ENCODE peak calls at places on chromosomes 2 and 18, in eight cellular contexts. One of them, this sample, is unnamed.
A peak's percentile ranks its signal among the peaks of the same experiment; 100 is the strongest.

GRCh38 chr2:145751634-145752033 is 1231.7 kb upstream of the ZEB2 start:
- DNase-seq in choroid plexus epithelial cell: peak; percentile 79
- DNase-seq in iris pigment epithelial cell: peak; percentile 74
- DNase-seq in osteoblast: no peak
- DNase-seq in activated CD8-positive, alpha-beta memory T cell treated with anti-CD3 and anti-CD28 coated beads, Interleukin-2, amount 50 U/mL, for 48 hours: no peak
- DNase-seq in CD8-positive, alpha-beta memory T cell: no peak
- DNase-seq in left cardiac atrium: no peak
- DNase-seq in C1 segment of cervical spinal cord: no peak
- DNase-seq in this sample: peak; percentile 17

GRCh38 chr2:220198911-220199310 is 571.5 kb downstream of the SLC4A3 start:
- DNase-seq in choroid plexus epithelial cell: peak; percentile 91
- DNase-seq in iris pigment epithelial cell: peak; percentile 93
- DNase-seq in osteoblast: peak; percentile 89
- DNase-seq in activated CD8-positive, alpha-beta memory T cell treated with anti-CD3 and anti-CD28 coated beads, Interleukin-2, amount 50 U/mL, for 48 hours: no peak
- DNase-seq in CD8-positive, alpha-beta memory T cell: no peak
- DNase-seq in left cardiac atrium: no peak
- DNase-seq in C1 segment of cervical spinal cord: no peak
- DNase-seq in this sample: no peak

GRCh38 chr2:43225788-43226557 is 433 bp downstream of the ZFP36L2 start:
- DNase-seq in choroid plexus epithelial cell: peak; percentile 84
- DNase-seq in iris pigment epithelial cell: peak; percentile 77
- DNase-seq in osteoblast: peak; percentile 97
- DNase-seq in activated CD8-positive, alpha-beta memory T cell treated with anti-CD3 and anti-CD28 coated beads, Interleukin-2, amount 50 U/mL, for 48 hours: peak; percentile 88
- DNase-seq in CD8-positive, alpha-beta memory T cell: peak; percentile 50
- DNase-seq in left cardiac atrium: peak; percentile 80
- DNase-seq in C1 segment of cervical spinal cord: peak; percentile 73
- DNase-seq in this sample: peak; percentile 83

GRCh38 chr18:25650201-25650941 is 298.4 kb upstream of the ZNF521 start:
- DNase-seq in choroid plexus epithelial cell: peak; percentile 96
- DNase-seq in iris pigment epithelial cell: peak; percentile 97
- DNase-seq in osteoblast: peak; percentile 51
- DNase-seq in activated CD8-positive, alpha-beta memory T cell treated with anti-CD3 and anti-CD28 coated beads, Interleukin-2, amount 50 U/mL, for 48 hours: no peak
- DNase-seq in CD8-positive, alpha-beta memory T cell: no peak
- DNase-seq in left cardiac atrium: no peak
- DNase-seq in C1 segment of cervical spinal cord: no peak
- DNase-seq in this sample: no peak

GRCh38 chr2:36482576-36483214 is 115.3 kb downstream of the FEZ2 start:
- DNase-seq in choroid plexus epithelial cell: peak; percentile 93
- DNase-seq in iris pigment epithelial cell: peak; percentile 96
- DNase-seq in osteoblast: no peak
- DNase-seq in activated CD8-positive, alpha-beta memory T cell treated with anti-CD3 and anti-CD28 coated beads, Interleukin-2, amount 50 U/mL, for 48 hours: no peak
- DNase-seq in CD8-positive, alpha-beta memory T cell: no peak
- DNase-seq in left cardiac atrium: no peak
- DNase-seq in C1 segment of cervical spinal cord: no peak
- DNase-seq in this sample: no peak

GRCh38 chr2:214591359-214591758 is 180.5 kb downstream of the VWC2L start:
- DNase-seq in choroid plexus epithelial cell: peak; percentile 71
- DNase-seq in iris pigment epithelial cell: no peak
- DNase-seq in osteoblast: no peak
- DNase-seq in activated CD8-positive, alpha-beta memory T cell treated with anti-CD3 and anti-CD28 coated beads, Interleukin-2, amount 50 U/mL, for 48 hours: no peak
- DNase-seq in CD8-positive, alpha-beta memory T cell: no peak
- DNase-seq in left cardiac atrium: no peak
- DNase-seq in C1 segment of cervical spinal cord: no peak
- DNase-seq in this sample: no peak

GRCh38 chr2:118641711-118642110 is 205.7 kb downstream of the EN1 start:
- DNase-seq in choroid plexus epithelial cell: no peak
- DNase-seq in iris pigment epithelial cell: no peak
- DNase-seq in osteoblast: no peak
- DNase-seq in activated CD8-positive, alpha-beta memory T cell treated with anti-CD3 and anti-CD28 coated beads, Interleukin-2, amount 50 U/mL, for 48 hours: no peak
- DNase-seq in CD8-positive, alpha-beta memory T cell: no peak
- DNase-seq in left cardiac atrium: no peak
- DNase-seq in C1 segment of cervical spinal cord: no peak
- DNase-seq in this sample: no peak

GRCh38 chr2:105701042-105701441 is 43.7 kb upstream of the NCK2 start:
- DNase-seq in choroid plexus epithelial cell: no peak
- DNase-seq in iris pigment epithelial cell: no peak
- DNase-seq in osteoblast: no peak
- DNase-seq in activated CD8-positive, alpha-beta memory T cell treated with anti-CD3 and anti-CD28 coated beads, Interleukin-2, amount 50 U/mL, for 48 hours: no peak
- DNase-seq in CD8-positive, alpha-beta memory T cell: no peak
- DNase-seq in left cardiac atrium: no peak
- DNase-seq in C1 segment of cervical spinal cord: no peak
- DNase-seq in this sample: no peak

GRCh38 chr18:62898359-62898758 is 183.0 kb downstream of the PHLPP1 start:
- DNase-seq in choroid plexus epithelial cell: no peak
- DNase-seq in iris pigment epithelial cell: peak; percentile 37
- DNase-seq in osteoblast: no peak
- DNase-seq in activated CD8-positive, alpha-beta memory T cell treated with anti-CD3 and anti-CD28 coated beads, Interleukin-2, amount 50 U/mL, for 48 hours: no peak
- DNase-seq in CD8-positive, alpha-beta memory T cell: no peak
- DNase-seq in left cardiac atrium: no peak
- DNase-seq in C1 segment of cervical spinal cord: no peak
- DNase-seq in this sample: no peak

GRCh38 chr2:158297120-158297519 is 159.4 kb downstream of the CCDC148 start:
- DNase-seq in choroid plexus epithelial cell: no peak
- DNase-seq in iris pigment epithelial cell: no peak
- DNase-seq in osteoblast: no peak
- DNase-seq in activated CD8-positive, alpha-beta memory T cell treated with anti-CD3 and anti-CD28 coated beads, Interleukin-2, amount 50 U/mL, for 48 hours: no peak
- DNase-seq in CD8-positive, alpha-beta memory T cell: no peak
- DNase-seq in left cardiac atrium: no peak
- DNase-seq in C1 segment of cervical spinal cord: no peak
- DNase-seq in this sample: no peak

GRCh38 chr18:23283933-23284430 is 148.7 kb downstream of the CABLES1 start:
- DNase-seq in choroid plexus epithelial cell: peak; percentile 60
- DNase-seq in iris pigment epithelial cell: peak; percentile 61
- DNase-seq in osteoblast: no peak
- DNase-seq in activated CD8-positive, alpha-beta memory T cell treated with anti-CD3 and anti-CD28 coated beads, Interleukin-2, amount 50 U/mL, for 48 hours: no peak
- DNase-seq in CD8-positive, alpha-beta memory T cell: no peak
- DNase-seq in left cardiac atrium: no peak
- DNase-seq in C1 segment of cervical spinal cord: no peak
- DNase-seq in this sample: no peak

GRCh38 chr2:154439156-154439555 is 259.3 kb upstream of the KCNJ3 start:
- DNase-seq in choroid plexus epithelial cell: no peak
- DNase-seq in iris pigment epithelial cell: no peak
- DNase-seq in osteoblast: no peak
- DNase-seq in activated CD8-positive, alpha-beta memory T cell treated with anti-CD3 and anti-CD28 coated beads, Interleukin-2, amount 50 U/mL, for 48 hours: no peak
- DNase-seq in CD8-positive, alpha-beta memory T cell: no peak
- DNase-seq in left cardiac atrium: no peak
- DNase-seq in C1 segment of cervical spinal cord: no peak
- DNase-seq in this sample: no peak

GRCh38 chr18:60675801-60676200 is 303.2 kb upstream of the MC4R start:
- DNase-seq in choroid plexus epithelial cell: no peak
- DNase-seq in iris pigment epithelial cell: no peak
- DNase-seq in osteoblast: no peak
- DNase-seq in activated CD8-positive, alpha-beta memory T cell treated with anti-CD3 and anti-CD28 coated beads, Interleukin-2, amount 50 U/mL, for 48 hours: no peak
- DNase-seq in CD8-positive, alpha-beta memory T cell: no peak
- DNase-seq in left cardiac atrium: no peak
- DNase-seq in C1 segment of cervical spinal cord: no peak
- DNase-seq in this sample: peak; percentile 9

GRCh38 chr2:15861898-15862297 is 78.5 kb upstream of the MYCN start:
- DNase-seq in choroid plexus epithelial cell: no peak
- DNase-seq in iris pigment epithelial cell: no peak
- DNase-seq in osteoblast: no peak
- DNase-seq in activated CD8-positive, alpha-beta memory T cell treated with anti-CD3 and anti-CD28 coated beads, Interleukin-2, amount 50 U/mL, for 48 hours: no peak
- DNase-seq in CD8-positive, alpha-beta memory T cell: no peak
- DNase-seq in left cardiac atrium: no peak
- DNase-seq in C1 segment of cervical spinal cord: no peak
- DNase-seq in this sample: no peak

GRCh38 chr2:99640568-99641215 is 150.9 kb upstream of the REV1 start:
- DNase-seq in choroid plexus epithelial cell: no peak
- DNase-seq in iris pigment epithelial cell: no peak
- DNase-seq in osteoblast: no peak
- DNase-seq in activated CD8-positive, alpha-beta memory T cell treated with anti-CD3 and anti-CD28 coated beads, Interleukin-2, amount 50 U/mL, for 48 hours: no peak
- DNase-seq in CD8-positive, alpha-beta memory T cell: no peak
- DNase-seq in left cardiac atrium: no peak
- DNase-seq in C1 segment of cervical spinal cord: no peak
- DNase-seq in this sample: no peak

GRCh38 chr2:131046580-131047274 is 46.5 kb downstream of the FAM168B start:
- DNase-seq in choroid plexus epithelial cell: no peak
- DNase-seq in iris pigment epithelial cell: no peak
- DNase-seq in osteoblast: peak; percentile 81
- DNase-seq in activated CD8-positive, alpha-beta memory T cell treated with anti-CD3 and anti-CD28 coated beads, Interleukin-2, amount 50 U/mL, for 48 hours: peak; percentile 46
- DNase-seq in CD8-positive, alpha-beta memory T cell: no peak
- DNase-seq in left cardiac atrium: no peak
- DNase-seq in C1 segment of cervical spinal cord: no peak
- DNase-seq in this sample: no peak

GRCh38 chr2:26251893-26252292 is 7.2 kb downstream of the HADHB start:
- DNase-seq in choroid plexus epithelial cell: peak; percentile 45
- DNase-seq in iris pigment epithelial cell: no peak
- DNase-seq in osteoblast: peak; percentile 32
- DNase-seq in activated CD8-positive, alpha-beta memory T cell treated with anti-CD3 and anti-CD28 coated beads, Interleukin-2, amount 50 U/mL, for 48 hours: no peak
- DNase-seq in CD8-positive, alpha-beta memory T cell: no peak
- DNase-seq in left cardiac atrium: peak; percentile 66
- DNase-seq in C1 segment of cervical spinal cord: no peak
- DNase-seq in this sample: no peak

GRCh38 chr18:44510376-44510775 is 170.3 kb upstream of the SETBP1 start:
- DNase-seq in choroid plexus epithelial cell: no peak
- DNase-seq in iris pigment epithelial cell: no peak
- DNase-seq in osteoblast: no peak
- DNase-seq in activated CD8-positive, alpha-beta memory T cell treated with anti-CD3 and anti-CD28 coated beads, Interleukin-2, amount 50 U/mL, for 48 hours: no peak
- DNase-seq in CD8-positive, alpha-beta memory T cell: no peak
- DNase-seq in left cardiac atrium: no peak
- DNase-seq in C1 segment of cervical spinal cord: no peak
- DNase-seq in this sample: no peak

GRCh38 chr2:98436734-98437133 is 7.9 kb upstream of the INPP4A start:
- DNase-seq in choroid plexus epithelial cell: no peak
- DNase-seq in iris pigment epithelial cell: no peak
- DNase-seq in osteoblast: no peak
- DNase-seq in activated CD8-positive, alpha-beta memory T cell treated with anti-CD3 and anti-CD28 coated beads, Interleukin-2, amount 50 U/mL, for 48 hours: no peak
- DNase-seq in CD8-positive, alpha-beta memory T cell: no peak
- DNase-seq in left cardiac atrium: peak; percentile 42
- DNase-seq in C1 segment of cervical spinal cord: no peak
- DNase-seq in this sample: no peak

GRCh38 chr2:203551653-203552250 is 16.7 kb upstream of the RAPH1 start:
- DNase-seq in choroid plexus epithelial cell: peak; percentile 65
- DNase-seq in iris pigment epithelial cell: peak; percentile 74
- DNase-seq in osteoblast: peak; percentile 51
- DNase-seq in activated CD8-positive, alpha-beta memory T cell treated with anti-CD3 and anti-CD28 coated beads, Interleukin-2, amount 50 U/mL, for 48 hours: no peak
- DNase-seq in CD8-positive, alpha-beta memory T cell: no peak
- DNase-seq in left cardiac atrium: peak; percentile 28
- DNase-seq in C1 segment of cervical spinal cord: no peak
- DNase-seq in this sample: no peak